ENCODE peak calls at places on chromosome 2, in four cellular contexts. D is psoas muscle, R is HAP-1, N is sigmoid colon. W is an unnamed sample.

GRCh38 chr2:224403657-224404056 is 1.8 kb upstream of the FAM124B start:
- DNase-seq in D (no peak), R (no peak), N (no peak), W (no peak)

GRCh38 chr2:114175507-114175906 is 266.9 kb upstream of the DPP10 start:
- DNase-seq in D (no peak), R (no peak), N (no peak), W (no peak)

GRCh38 chr2:70688427-70688826 is 79.6 kb downstream of the ADD2 start:
- DNase-seq in D (no peak), R (no peak), N (peak; percentile 3), W (no peak)

GRCh38 chr2:158955974-158956373 is 12.5 kb upstream of the TANC1 start:
- DNase-seq in D (no peak), R (no peak), N (no peak), W (no peak)

GRCh38 chr2:31238906-31239841 is 5.2 kb downstream of the EHD3 start:
- DNase-seq in D (no peak), R (no peak), N (no peak), W (no peak)

GRCh38 chr2:171316220-171316619 is 117.6 kb downstream of the METTL8 start:
- DNase-seq in D (no peak), R (no peak), N (no peak), W (no peak)

GRCh38 chr2:42371621-42372473 is 10.8 kb upstream of the COX7A2L start:
- DNase-seq in D (no peak), R (no peak), N (no peak), W (no peak)

GRCh38 chr2:42286268-42286946 is 74.6 kb downstream of the COX7A2L start:
- DNase-seq in D (no peak), R (no peak), N (no peak), W (peak; percentile 62)

GRCh38 chr2:129006901-129007300 is 688.2 kb upstream of the HS6ST1 start:
- DNase-seq in D (no peak), R (no peak), N (no peak), W (no peak)

GRCh38 chr2:144924827-144925226 is 404.9 kb upstream of the ZEB2 start:
- DNase-seq in D (no peak), R (no peak), N (no peak), W (no peak)

GRCh38 chr2:6945087-6945813 is 28.0 kb downstream of the RNF144A start:
- DNase-seq in D (no peak), R (no peak), N (no peak), W (no peak)

GRCh38 chr2:214180686-214181085 is 230.2 kb upstream of the VWC2L start:
- DNase-seq in D (no peak), R (no peak), N (no peak), W (no peak)

GRCh38 chr2:45006942-45007287 is 2.3 kb downstream of the SIX2 start:
- DNase-seq in D (no peak), R (no peak), N (no peak), W (no peak)

GRCh38 chr2:181384923-181385322 is 72.3 kb upstream of the ITGA4 start:
- DNase-seq in D (no peak), R (no peak), N (no peak), W (no peak)

GRCh38 chr2:188291617-188292445 is at the start of gene GULP1:
- DNase-seq in D (peak; percentile 89), R (peak; percentile 78), N (peak; percentile 90), W (peak; percentile 76)

GRCh38 chr2:132620115-132620514 is 49.9 kb downstream of the LYPD1 start:
- DNase-seq in D (no peak), R (no peak), N (no peak), W (no peak)

GRCh38 chr2:201859886-201860285 is 53.5 kb downstream of the CDK15 start:
- DNase-seq in D (no peak), R (no peak), N (no peak), W (no peak)

GRCh38 chr2:776517-776916 is 99.3 kb upstream of the TMEM18 start:
- DNase-seq in D (no peak), R (no peak), N (no peak), W (no peak)

GRCh38 chr2:200405599-200406298 is 99.3 kb downstream of the SPATS2L start:
- DNase-seq in D (no peak), R (peak; percentile 31), N (no peak), W (no peak)

GRCh38 chr2:238286551-238286950 is 1.9 kb downstream of the PER2 start:
- DNase-seq in D (peak; percentile 88), R (no peak), N (peak; percentile 93), W (no peak)

GRCh38 chr2:238286095-238286494 is 2.3 kb downstream of the PER2 start:
- DNase-seq in D (no peak), R (no peak), N (no peak), W (no peak)

GRCh38 chr2:238285653-238286082 is 2.7 kb downstream of the PER2 start:
- DNase-seq in D (peak; percentile 84), R (peak; percentile 83), N (peak; percentile 96), W (peak; percentile 95)

GRCh38 chr2:238287702-238288649 is at the start of gene PER2:
- DNase-seq in D (peak; percentile 85), R (peak; percentile 44), N (peak; percentile 90), W (peak; percentile 81)

DNA sequence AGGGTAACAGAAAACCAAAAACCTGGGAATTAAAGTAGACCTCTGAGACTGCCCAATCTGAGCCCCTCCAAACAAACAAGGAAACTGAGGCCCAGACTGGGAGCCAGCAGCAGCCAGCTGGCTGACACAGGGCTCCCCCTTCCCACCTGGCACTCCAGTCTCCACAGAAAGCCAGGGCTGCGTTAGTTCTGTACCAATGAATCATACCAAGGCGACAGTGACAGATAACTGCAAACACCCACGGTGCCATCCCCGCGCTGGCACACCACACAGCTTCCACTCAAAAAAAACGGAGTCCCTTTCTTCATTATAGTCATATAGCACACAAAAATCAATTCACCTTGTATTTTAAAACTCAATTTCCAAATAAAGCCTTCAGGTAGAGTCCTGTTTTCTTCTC is 1.4 kb downstream of the PER2 start:
- DNase-seq in D (no peak), R (no peak), N (peak; percentile 63), W (no peak)
- H3K4me3 ChIP-seq in D (peak overlapping the region; percentile 95), R (peak overlapping the region; percentile 77), N (peak overlapping the region; percentile 84), W (no peak overlapping the region)

GRCh38 chr2:51505533-51505932 is 473.6 kb upstream of the NRXN1 start:
- DNase-seq in D (no peak), R (no peak), N (no peak), W (no peak)
- H3K9me3 ChIP-seq in D (peaks cover 4% of the 10 kb centered on the region), R (no peaks in the 10 kb centered on the region), N (no peaks in the 10 kb centered on the region), W (no peaks in the 10 kb centered on the region)

GRCh38 chr2:104862061-104862941 is 8.4 kb downstream of the POU3F3 start:
- DNase-seq in D (no peak), R (peak; percentile 83), N (no peak), W (peak; percentile 44)
- H3K27me3 ChIP-seq in D (peaks cover 100% of the 10 kb centered on the region), R (no peaks in the 10 kb centered on the region), N (peaks cover 79% of the 10 kb centered on the region), W (peaks cover 100% of the 10 kb centered on the region)

GRCh38 chr2:20013061-20013721 is 723 bp upstream of the MATN3 start:
- DNase-seq in D (no peak), R (no peak), N (no peak), W (no peak)
- H3K4me3 ChIP-seq in D (peak overlapping the region; percentile 64), R (no peak overlapping the region), N (peak overlapping the region; percentile 59), W (peak overlapping the region; percentile 37)

DNA sequence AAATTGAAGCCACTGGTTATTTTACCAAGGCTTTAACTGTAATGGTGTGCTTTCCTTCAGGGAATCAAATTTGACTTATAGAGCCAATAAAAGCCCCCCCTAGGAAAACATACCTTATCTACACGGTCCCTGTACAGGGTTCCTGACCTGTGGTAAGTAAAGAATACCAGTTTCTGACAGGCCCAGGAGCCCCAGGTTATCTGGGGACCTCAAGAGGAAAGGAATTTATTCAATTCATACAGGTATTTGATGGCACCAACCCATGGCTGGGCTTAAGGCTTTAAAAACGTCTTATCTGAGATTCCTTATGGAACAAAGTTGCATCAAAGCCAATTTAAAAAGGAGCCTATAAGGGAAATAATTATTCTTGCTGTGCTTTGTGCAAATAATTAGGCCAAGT is 7.0 kb upstream of the RPIA start:
- DNase-seq in D (no peak), R (no peak), N (no peak), W (no peak)
- H3K9me3 ChIP-seq in D (no peaks in the 10 kb centered on the region), R (peaks cover 16% of the 10 kb centered on the region), N (peaks cover 2% of the 10 kb centered on the region), W (no peaks in the 10 kb centered on the region)

GRCh38 chr2:38443021-38443541 is 66.0 kb upstream of the ATL2 start:
- DNase-seq in D (no peak), R (no peak), N (peak; percentile 82), W (no peak)
- H3K27me3 ChIP-seq in D (no peaks in the 10 kb centered on the region), R (no peaks in the 10 kb centered on the region), N (no peaks in the 10 kb centered on the region), W (no peaks in the 10 kb centered on the region)

W was measured in cardiac muscle cell.